ENCODE peak calls at places on chromosomes 12 and 14, in seven cellular contexts. C, P, L, T, E, O and M are unnamed samples.

GRCh38 chr14:105709281-105710118 is 183.1 kb downstream of the TMEM121 start:
- DNase-seq in C (no peak), P (no peak), L (no peak), T (no peak), E (no peak), O (no peak), M (peak)

GRCh38 chr14:30443368-30444007 is 115.5 kb upstream of the G2E3 start:
- DNase-seq in C (peak), P (no peak), L (peak), T (peak), E (peak), O (no peak), M (no peak)

GRCh38 chr14:83559721-83560120 is 1970.2 kb upstream of the FLRT2 start:
- DNase-seq in C (peak), P (peak), L (no peak), T (no peak), E (peak), O (no peak), M (no peak)

GRCh38 chr14:59150990-59151389 is 37.5 kb upstream of the DAAM1 start:
- DNase-seq in C (no peak), P (no peak), L (peak), T (no peak), E (no peak), O (no peak), M (no peak)

GRCh38 chr12:111406474-111407370 is 999 bp downstream of the SH2B3 start:
- DNase-seq in C (no peak), P (no peak), L (peak), T (no peak), E (no peak), O (no peak), M (no peak)

GRCh38 chr12:88503344-88503743 is 76.9 kb downstream of the KITLG start:
- DNase-seq in C (no peak), P (no peak), L (no peak), T (no peak), E (no peak), O (no peak), M (no peak)

GRCh38 chr12:87425942-87426554 is 603.2 kb downstream of the C12orf50 start:
- DNase-seq in C (peak), P (no peak), L (no peak), T (no peak), E (no peak), O (no peak), M (no peak)

GRCh38 chr14:98477935-98478334 is 794.1 kb downstream of the BCL11B start:
- DNase-seq in C (no peak), P (no peak), L (no peak), T (no peak), E (no peak), O (no peak), M (no peak)

GRCh38 chr14:73526036-73526984 is 10.6 kb upstream of the ACOT1 start:
- DNase-seq in C (peak), P (no peak), L (no peak), T (no peak), E (no peak), O (no peak), M (no peak)

GRCh38 chr14:68396411-68396930 is 396.4 kb downstream of the ZFP36L1 start:
- DNase-seq in C (peak), P (no peak), L (no peak), T (no peak), E (no peak), O (no peak), M (no peak)

GRCh38 chr12:58961166-58961565 is 40.9 kb upstream of the LRIG3 start:
- DNase-seq in C (no peak), P (no peak), L (no peak), T (no peak), E (peak), O (no peak), M (no peak)

GRCh38 chr12:58955849-58956248 is 35.5 kb upstream of the LRIG3 start:
- DNase-seq in C (no peak), P (no peak), L (no peak), T (no peak), E (no peak), O (no peak), M (no peak)

GRCh38 chr12:58961906-58962305 is 41.6 kb upstream of the LRIG3 start:
- DNase-seq in C (no peak), P (no peak), L (no peak), T (no peak), E (peak), O (no peak), M (no peak)

GRCh38 chr12:58957298-58957697 is 37.0 kb upstream of the LRIG3 start:
- DNase-seq in C (no peak), P (no peak), L (no peak), T (no peak), E (no peak), O (no peak), M (no peak)

DNA sequence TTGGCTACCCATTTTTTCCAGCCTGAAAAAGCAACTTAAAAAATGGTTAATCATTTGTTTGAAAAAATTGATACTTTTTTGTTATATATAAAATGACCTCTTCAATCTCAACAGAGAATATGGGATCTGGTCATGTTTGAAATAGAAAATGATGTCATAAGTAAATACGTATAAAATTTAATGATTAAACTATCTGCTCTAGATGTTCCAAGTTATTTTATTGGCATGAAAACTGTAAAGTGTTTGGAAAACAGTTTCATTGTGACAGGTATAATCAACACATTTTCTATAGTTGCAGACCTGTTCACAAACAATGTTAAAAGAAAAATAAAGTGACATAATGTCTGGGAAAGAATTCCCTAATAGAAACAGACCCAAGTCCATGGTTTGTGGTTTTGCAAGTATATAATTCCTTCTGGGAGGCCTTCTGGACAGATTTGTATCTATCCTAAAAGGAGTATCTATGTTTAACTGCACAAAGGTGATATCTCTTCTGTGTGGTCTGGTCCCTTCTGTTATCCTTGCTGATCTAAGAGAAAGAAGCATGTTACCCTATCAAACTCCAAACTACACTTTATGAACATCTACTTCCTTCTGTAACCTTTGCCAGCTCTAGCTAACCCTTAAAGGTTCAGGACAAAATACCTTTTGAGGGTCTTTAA is 39.5 kb upstream of the LRIG3 start:
- DNase-seq in C (no peak), P (no peak), L (no peak), T (no peak), E (no peak), O (no peak), M (no peak)
- TF ChIP-seq CTCF in C (no peak), P (no peak), L (no peak), T (no peak), E (no peak), O (no peak), M (no peak)

DNA sequence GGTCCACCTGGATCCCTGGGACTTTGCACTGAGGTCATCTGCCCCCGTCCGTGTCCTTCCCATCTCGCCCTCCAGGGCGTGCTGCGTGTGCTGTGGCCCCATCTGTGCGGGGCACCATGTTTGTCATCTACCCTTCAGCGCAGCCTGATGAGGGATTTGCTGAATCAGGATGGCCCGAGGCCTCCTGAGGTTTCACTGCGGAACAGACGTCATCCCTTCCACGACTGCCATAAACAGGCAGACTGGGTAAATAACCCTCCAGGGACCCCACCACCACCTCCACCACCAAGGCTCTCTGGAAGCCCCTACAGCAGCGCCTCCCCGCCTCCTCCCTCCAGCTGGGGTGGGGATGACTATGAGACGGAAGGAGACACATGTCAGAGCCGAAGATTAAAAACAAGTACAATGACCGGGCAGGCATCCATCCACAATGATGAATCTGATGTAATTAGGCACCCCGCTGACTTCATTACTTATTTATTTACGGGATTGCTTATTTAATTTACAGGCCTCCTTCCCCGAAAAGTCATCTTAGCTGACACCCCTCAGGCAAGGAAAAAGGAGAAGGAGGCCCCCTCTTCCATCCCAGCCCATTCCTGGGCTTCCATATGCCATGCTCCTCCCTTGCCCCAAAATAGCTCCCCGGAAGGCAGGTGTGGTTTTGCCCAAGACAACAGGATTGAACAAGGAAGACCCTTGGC is 39.4 kb downstream of the NCOR2 start:
- DNase-seq in C (peak), P (no peak), L (no peak), T (no peak), E (peak), O (no peak), M (no peak)
- TF ChIP-seq CTCF in C (no peak), P (no peak), L (no peak), T (no peak), E (peak), O (no peak), M (no peak)

GRCh38 chr12:125677829-125678228 is 612.6 kb downstream of the AACS start:
- DNase-seq in C (no peak), P (no peak), L (no peak), T (no peak), E (no peak), O (no peak), M (no peak)

GRCh38 chr12:125678589-125678993 is 613.4 kb downstream of the AACS start:
- DNase-seq in C (no peak), P (no peak), L (no peak), T (no peak), E (no peak), O (no peak), M (no peak)

GRCh38 chr12:125674554-125674953 is 609.3 kb downstream of the AACS start:
- DNase-seq in C (no peak), P (no peak), L (no peak), T (no peak), E (no peak), O (no peak), M (no peak)
- TF ChIP-seq CTCF in C (no peak), P (no peak), L (no peak), T (no peak), E (no peak), O (no peak), M (no peak)

GRCh38 chr12:45285717-45286116 is 69.8 kb downstream of the ANO6 start:
- DNase-seq in C (no peak), P (no peak), L (no peak), T (no peak), E (no peak), O (no peak), M (no peak)

GRCh38 chr12:45279916-45280547 is 64.1 kb downstream of the ANO6 start:
- DNase-seq in C (no peak), P (no peak), L (no peak), T (no peak), E (no peak), O (no peak), M (no peak)

GRCh38 chr12:45284096-45284901 is 68.4 kb downstream of the ANO6 start:
- DNase-seq in C (peak), P (peak), L (no peak), T (no peak), E (peak), O (no peak), M (no peak)

GRCh38 chr12:45281994-45282393 is 66.1 kb downstream of the ANO6 start:
- DNase-seq in C (no peak), P (no peak), L (no peak), T (no peak), E (no peak), O (no peak), M (no peak)

DNA sequence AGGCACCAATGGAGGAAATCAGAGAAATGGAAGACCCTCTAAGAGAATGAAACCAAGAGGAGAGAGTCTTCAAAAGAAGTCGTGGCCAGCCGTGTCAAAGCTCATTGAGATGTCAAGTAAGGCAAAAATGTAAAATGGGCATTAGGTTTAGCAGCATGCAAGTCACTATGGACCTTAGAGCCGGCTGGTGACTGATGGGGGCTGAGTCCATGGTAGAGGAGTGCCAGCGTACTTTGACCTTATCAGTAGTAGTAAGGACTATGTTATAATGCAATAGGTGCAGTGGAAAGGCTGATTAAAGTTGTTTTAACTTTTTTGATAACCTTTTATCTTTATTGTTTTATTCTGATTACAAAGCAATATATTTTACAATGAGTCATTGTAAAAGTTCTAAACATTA is 66.5 kb downstream of the ANO6 start:
- DNase-seq in C (no peak), P (no peak), L (no peak), T (no peak), E (no peak), O (no peak), M (no peak)
- TF ChIP-seq CTCF in C (no peak), P (no peak), L (no peak), T (no peak), E (no peak), O (no peak), M (no peak)

GRCh38 chr12:15996254-15996653 is 85.1 kb downstream of the DERA start:
- DNase-seq in C (peak), P (no peak), L (no peak), T (no peak), E (peak), O (no peak), M (no peak)
- TF ChIP-seq CTCF in C (no peak), P (no peak), L (no peak), T (peak), E (peak), O (no peak), M (no peak)